ENCODE peak calls at places on chromosomes 16 and 17, in six cellular contexts. One of them, this sample, is unnamed.

GRCh38 chr17:19904924-19905323 is 37.2 kb upstream of the ULK2 start:
- DNase-seq in H7: no peak
- DNase-seq in epithelial cell of esophagus: no peak
- DNase-seq in upper lobe of right lung: peak
- DNase-seq in RWPE2: no peak
- DNase-seq in choroid plexus epithelial cell: no peak
- DNase-seq in this sample: no peak

GRCh38 chr17:83103200-83103937 is 24.0 kb downstream of the METRNL start:
- DNase-seq in choroid plexus epithelial cell: no peak
- DNase-seq in H7: peak
- DNase-seq in upper lobe of right lung: no peak
- DNase-seq in RWPE2: no peak
- DNase-seq in epithelial cell of esophagus: no peak
- DNase-seq in this sample: peak

GRCh38 chr17:41793749-41794602 is 7.5 kb upstream of the JUP start:
- DNase-seq in upper lobe of right lung: no peak
- DNase-seq in RWPE2: no peak
- DNase-seq in epithelial cell of esophagus: no peak
- DNase-seq in H7: peak
- DNase-seq in choroid plexus epithelial cell: peak
- DNase-seq in this sample: peak

GRCh38 chr16:89119161-89119621 is 25.5 kb downstream of the ACSF3 start:
- DNase-seq in H7: no peak
- DNase-seq in epithelial cell of esophagus: no peak
- DNase-seq in choroid plexus epithelial cell: no peak
- DNase-seq in upper lobe of right lung: no peak
- DNase-seq in RWPE2: no peak
- DNase-seq in this sample: no peak

GRCh38 chr17:610285-610684 is 104.4 kb downstream of the VPS53 start:
- DNase-seq in RWPE2: no peak
- DNase-seq in upper lobe of right lung: no peak
- DNase-seq in H7: no peak
- DNase-seq in choroid plexus epithelial cell: no peak
- DNase-seq in epithelial cell of esophagus: no peak
- DNase-seq in this sample: peak

GRCh38 chr17:17872468-17873345 is 35.9 kb upstream of the SREBF1 start:
- DNase-seq in upper lobe of right lung: no peak
- DNase-seq in H7: no peak
- DNase-seq in choroid plexus epithelial cell: no peak
- DNase-seq in RWPE2: no peak
- DNase-seq in epithelial cell of esophagus: peak
- DNase-seq in this sample: no peak

GRCh38 chr16:73565263-73565662 is 517.3 kb upstream of the ZFHX3 start:
- DNase-seq in RWPE2: no peak
- DNase-seq in H7: peak
- DNase-seq in choroid plexus epithelial cell: peak
- DNase-seq in epithelial cell of esophagus: peak
- DNase-seq in upper lobe of right lung: no peak
- DNase-seq in this sample: peak

GRCh38 chr17:42179911-42180410 is 981 bp downstream of the KCNH4 start:
- DNase-seq in upper lobe of right lung: no peak
- DNase-seq in epithelial cell of esophagus: peak
- DNase-seq in H7: peak
- DNase-seq in choroid plexus epithelial cell: peak
- DNase-seq in RWPE2: no peak
- DNase-seq in this sample: peak

GRCh38 chr16:72666267-72666666 is 381.7 kb downstream of the ZFHX3 start:
- DNase-seq in upper lobe of right lung: no peak
- DNase-seq in H7: no peak
- DNase-seq in RWPE2: no peak
- DNase-seq in epithelial cell of esophagus: peak
- DNase-seq in choroid plexus epithelial cell: peak
- DNase-seq in this sample: no peak

GRCh38 chr17:79956853-79957252 is 78.8 kb downstream of the TBC1D16 start:
- DNase-seq in choroid plexus epithelial cell: no peak
- DNase-seq in H7: no peak
- DNase-seq in RWPE2: peak
- DNase-seq in epithelial cell of esophagus: no peak
- DNase-seq in upper lobe of right lung: peak
- DNase-seq in this sample: no peak

GRCh38 chr17:48441231-48441711 is 11.3 kb upstream of the SKAP1 start:
- DNase-seq in RWPE2: no peak
- DNase-seq in epithelial cell of esophagus: no peak
- DNase-seq in H7: no peak
- DNase-seq in choroid plexus epithelial cell: no peak
- DNase-seq in upper lobe of right lung: no peak
- DNase-seq in this sample: no peak
- H3K4me3 ChIP-seq in RWPE2: no peak
- H3K4me3 ChIP-seq in epithelial cell of esophagus: no peak
- H3K4me3 ChIP-seq in H7: no peak
- H3K4me3 ChIP-seq in choroid plexus epithelial cell: no peak
- H3K4me3 ChIP-seq in upper lobe of right lung: no peak
- H3K4me3 ChIP-seq in this sample: no peak

GRCh38 chr16:19884021-19884485 is 595 bp downstream of the GPRC5B start:
- DNase-seq in epithelial cell of esophagus: no peak
- DNase-seq in choroid plexus epithelial cell: no peak
- DNase-seq in upper lobe of right lung: no peak
- DNase-seq in H7: peak
- DNase-seq in RWPE2: no peak
- DNase-seq in this sample: no peak
- H3K4me3 ChIP-seq in epithelial cell of esophagus: no peak
- H3K4me3 ChIP-seq in choroid plexus epithelial cell: peak
- H3K4me3 ChIP-seq in upper lobe of right lung: peak
- H3K4me3 ChIP-seq in H7: peak
- H3K4me3 ChIP-seq in RWPE2: peak
- H3K4me3 ChIP-seq in this sample: peak

GRCh38 chr16:59305850-59306249 is 571.7 kb upstream of the GOT2 start:
- DNase-seq in RWPE2: no peak
- DNase-seq in H7: no peak
- DNase-seq in choroid plexus epithelial cell: no peak
- DNase-seq in upper lobe of right lung: no peak
- DNase-seq in epithelial cell of esophagus: peak
- DNase-seq in this sample: no peak
- H3K4me3 ChIP-seq in RWPE2: no peak
- H3K4me3 ChIP-seq in H7: no peak
- H3K4me3 ChIP-seq in choroid plexus epithelial cell: no peak
- H3K4me3 ChIP-seq in upper lobe of right lung: no peak
- H3K4me3 ChIP-seq in epithelial cell of esophagus: no peak
- H3K4me3 ChIP-seq in this sample: no peak

GRCh38 chr16:3938843-3939624 is 58.5 kb upstream of the CREBBP start:
- DNase-seq in H7: peak
- DNase-seq in upper lobe of right lung: peak
- DNase-seq in RWPE2: peak
- DNase-seq in epithelial cell of esophagus: peak
- DNase-seq in choroid plexus epithelial cell: peak
- DNase-seq in this sample: peak
- H3K4me3 ChIP-seq in H7: peak
- H3K4me3 ChIP-seq in upper lobe of right lung: peak
- H3K4me3 ChIP-seq in RWPE2: peak
- H3K4me3 ChIP-seq in epithelial cell of esophagus: peak
- H3K4me3 ChIP-seq in choroid plexus epithelial cell: peak
- H3K4me3 ChIP-seq in this sample: peak

GRCh38 chr16:29898786-29899515 is 399 bp downstream of the SEZ6L2 start:
- DNase-seq in RWPE2: no peak
- DNase-seq in upper lobe of right lung: peak
- DNase-seq in H7: peak
- DNase-seq in epithelial cell of esophagus: no peak
- DNase-seq in choroid plexus epithelial cell: no peak
- DNase-seq in this sample: no peak

GRCh38 chr16:29897333-29897732 is 2.0 kb downstream of the SEZ6L2 start:
- DNase-seq in H7: no peak
- DNase-seq in epithelial cell of esophagus: no peak
- DNase-seq in RWPE2: no peak
- DNase-seq in choroid plexus epithelial cell: no peak
- DNase-seq in upper lobe of right lung: no peak
- DNase-seq in this sample: no peak

GRCh38 chr16:29899516-29900101 is at the start of gene SEZ6L2:
- DNase-seq in RWPE2: peak
- DNase-seq in upper lobe of right lung: peak
- DNase-seq in choroid plexus epithelial cell: peak
- DNase-seq in H7: peak
- DNase-seq in epithelial cell of esophagus: peak
- DNase-seq in this sample: peak

GRCh38 chr16:29896841-29897240 is 2.5 kb downstream of the SEZ6L2 start:
- DNase-seq in upper lobe of right lung: no peak
- DNase-seq in epithelial cell of esophagus: no peak
- DNase-seq in H7: peak
- DNase-seq in choroid plexus epithelial cell: no peak
- DNase-seq in RWPE2: no peak
- DNase-seq in this sample: no peak

GRCh38 chr16:29898135-29898534 is 1.2 kb downstream of the SEZ6L2 start:
- DNase-seq in H7: peak
- DNase-seq in choroid plexus epithelial cell: no peak
- DNase-seq in upper lobe of right lung: no peak
- DNase-seq in epithelial cell of esophagus: no peak
- DNase-seq in RWPE2: no peak
- DNase-seq in this sample: no peak
- H3K4me3 ChIP-seq in H7: peak
- H3K4me3 ChIP-seq in choroid plexus epithelial cell: no peak
- H3K4me3 ChIP-seq in upper lobe of right lung: no peak
- H3K4me3 ChIP-seq in epithelial cell of esophagus: no peak
- H3K4me3 ChIP-seq in RWPE2: no peak
- H3K4me3 ChIP-seq in this sample: no peak

GRCh38 chr17:77873518-77874302 is 84.8 kb upstream of the TNRC6C start:
- DNase-seq in upper lobe of right lung: peak
- DNase-seq in RWPE2: no peak
- DNase-seq in epithelial cell of esophagus: no peak
- DNase-seq in choroid plexus epithelial cell: no peak
- DNase-seq in H7: no peak
- DNase-seq in this sample: no peak
- H3K4me3 ChIP-seq in upper lobe of right lung: no peak
- H3K4me3 ChIP-seq in RWPE2: no peak
- H3K4me3 ChIP-seq in epithelial cell of esophagus: no peak
- H3K4me3 ChIP-seq in choroid plexus epithelial cell: no peak
- H3K4me3 ChIP-seq in H7: no peak
- H3K4me3 ChIP-seq in this sample: no peak

GRCh38 chr17:2264023-2264860 is 39.3 kb downstream of the SMG6 start:
- DNase-seq in upper lobe of right lung: no peak
- DNase-seq in H7: no peak
- DNase-seq in RWPE2: no peak
- DNase-seq in epithelial cell of esophagus: no peak
- DNase-seq in choroid plexus epithelial cell: peak
- DNase-seq in this sample: peak
- H3K4me3 ChIP-seq in upper lobe of right lung: no peak
- H3K4me3 ChIP-seq in H7: no peak
- H3K4me3 ChIP-seq in RWPE2: no peak
- H3K4me3 ChIP-seq in epithelial cell of esophagus: no peak
- H3K4me3 ChIP-seq in choroid plexus epithelial cell: no peak
- H3K4me3 ChIP-seq in this sample: no peak

DNA sequence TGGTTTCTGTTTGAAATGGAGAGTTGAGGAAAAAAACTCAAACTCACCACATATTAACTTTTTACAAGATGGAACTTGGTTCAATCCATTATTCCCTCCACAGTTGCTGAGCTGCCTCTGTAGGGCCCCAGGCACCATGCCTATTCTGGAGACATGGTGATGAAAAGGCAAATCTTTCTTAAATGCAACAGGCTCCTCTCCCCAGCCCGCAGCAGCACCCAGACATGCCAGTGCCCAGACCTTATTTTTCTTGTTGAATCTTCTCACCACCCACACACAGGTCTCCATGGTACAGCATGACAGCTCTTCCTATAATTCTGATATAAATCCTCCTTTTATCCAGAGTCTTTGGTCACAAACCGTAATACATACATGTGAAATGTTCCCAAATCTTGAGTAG is 7.6 kb downstream of the CYTH1 start:
- DNase-seq in choroid plexus epithelial cell: no peak
- DNase-seq in upper lobe of right lung: no peak
- DNase-seq in RWPE2: no peak
- DNase-seq in H7: no peak
- DNase-seq in epithelial cell of esophagus: peak
- DNase-seq in this sample: no peak
- H3K4me3 ChIP-seq in choroid plexus epithelial cell: no peak
- H3K4me3 ChIP-seq in upper lobe of right lung: peak
- H3K4me3 ChIP-seq in RWPE2: no peak
- H3K4me3 ChIP-seq in H7: no peak
- H3K4me3 ChIP-seq in epithelial cell of esophagus: peak
- H3K4me3 ChIP-seq in this sample: no peak

GRCh38 chr16:65057184-65057583 is 64.7 kb downstream of the CDH11 start:
- DNase-seq in H7: no peak
- DNase-seq in RWPE2: no peak
- DNase-seq in choroid plexus epithelial cell: no peak
- DNase-seq in upper lobe of right lung: no peak
- DNase-seq in epithelial cell of esophagus: no peak
- DNase-seq in this sample: no peak
- H3K4me3 ChIP-seq in H7: no peak
- H3K4me3 ChIP-seq in RWPE2: no peak
- H3K4me3 ChIP-seq in choroid plexus epithelial cell: no peak
- H3K4me3 ChIP-seq in upper lobe of right lung: no peak
- H3K4me3 ChIP-seq in epithelial cell of esophagus: no peak
- H3K4me3 ChIP-seq in this sample: no peak